ENCODE peak calls at places on chromosomes 13 and 19, in four cellular contexts. D is NCI-H2029, Q is HTR-8/SVneo, H is nephron progenitor cell. L is an unnamed sample.

GRCh38 chr13:85666356-85666755 is 132.9 kb downstream of the SLITRK6 start:
- DNase-seq in D (no peak), Q (no peak), H (no peak), L (no peak)

GRCh38 chr13:26011996-26012688 is 39.7 kb downstream of the SHISA2 start:
- DNase-seq in D (no peak), Q (no peak), H (no peak), L (no peak)

GRCh38 chr19:32097620-32098019 is 247.8 kb upstream of the ZNF507 start:
- DNase-seq in D (no peak), Q (no peak), H (no peak), L (no peak)

GRCh38 chr13:34300559-34300958 is 482.6 kb downstream of the RFC3 start:
- DNase-seq in D (no peak), Q (no peak), H (no peak), L (no peak)

GRCh38 chr13:108283110-108283509 is 13.6 kb downstream of the TNFSF13B start:
- DNase-seq in D (no peak), Q (no peak), H (no peak), L (no peak)

GRCh38 chr13:99040536-99041141 is 62.8 kb upstream of the DOCK9 start:
- DNase-seq in D (no peak), Q (no peak), H (no peak), L (no peak)

GRCh38 chr13:94598281-94598680 is 2.3 kb upstream of the TGDS start:
- DNase-seq in D (no peak), Q (no peak), H (no peak), L (no peak)

GRCh38 chr19:54109651-54110050 is 5.8 kb downstream of the TFPT start:
- DNase-seq in D (no peak), Q (no peak), H (no peak), L (no peak)

GRCh38 chr19:54209058-54209747 is 8.5 kb downstream of the RPS9 start:
- DNase-seq in D (no peak), Q (no peak), H (no peak), L (peak)

GRCh38 chr13:49374585-49375290 is 69.1 kb downstream of the CAB39L start:
- DNase-seq in D (no peak), Q (peak), H (no peak), L (no peak)

GRCh38 chr13:30257433-30258099 is 49.8 kb downstream of the KATNAL1 start:
- DNase-seq in D (no peak), Q (peak), H (peak), L (peak)

GRCh38 chr13:113967729-113968462 is 6.0 kb downstream of the C13orf46 start:
- DNase-seq in D (no peak), Q (no peak), H (no peak), L (no peak)

GRCh38 chr19:49741210-49741844 is 21.8 kb downstream of the TSKS start:
- DNase-seq in D (no peak), Q (no peak), H (no peak), L (no peak)

GRCh38 chr19:41302624-41303351 is 7.2 kb upstream of the CCDC97 start:
- DNase-seq in D (no peak), Q (no peak), H (no peak), L (no peak)

GRCh38 chr19:17214531-17215124 is 529 bp upstream of the USE1 start:
- DNase-seq in D (no peak), Q (no peak), H (no peak), L (no peak)

GRCh38 chr13:76992548-76993001 is 694 bp downstream of the CLN5 start:
- DNase-seq in D (no peak), Q (no peak), H (peak), L (peak)

GRCh38 chr19:6117534-6117933 is 7.2 kb upstream of the RFX2 start:
- DNase-seq in D (no peak), Q (no peak), H (no peak), L (no peak)

GRCh38 chr13:94696171-94696570 is 16.2 kb downstream of the SOX21 start:
- DNase-seq in D (no peak), Q (no peak), H (no peak), L (no peak)

GRCh38 chr13:51154029-51154555 is 43.0 kb upstream of the C13orf42 start:
- DNase-seq in D (no peak), Q (no peak), H (no peak), L (no peak)

GRCh38 chr13:76438050-76438449 is 448.2 kb downstream of the KCTD12 start:
- DNase-seq in D (no peak), Q (no peak), H (no peak), L (no peak)